ENCODE peak calls at places on chromosomes 3 and 15, in six cellular contexts. Z is OCI-LY7, G is fibroblast of lung, C is mucosa of descending colon, R is gastrocnemius medialis, M is transverse colon. J is an unnamed sample. For H3K4me1, the result is how much of the 10 kb centered on the place peaks cover.

GRCh38 chr3:140022061-140022781 is 87.2 kb downstream of the CLSTN2 start:
- DNase-seq in Z (no peak), G (no peak), C (no peak), R (peak), M (no peak), J (peak)

GRCh38 chr15:34496616-34497015 is 59.0 kb upstream of the GOLGA8A start:
- DNase-seq in Z (no peak), G (no peak), C (no peak), R (no peak), M (no peak), J (no peak)

GRCh38 chr15:62497356-62497755 is 332.3 kb upstream of the C2CD4B start:
- DNase-seq in Z (no peak), G (no peak), C (no peak), R (no peak), M (no peak), J (no peak)

GRCh38 chr3:15505412-15506165 is 15.9 kb downstream of the COLQ start:
- DNase-seq in Z (no peak), G (no peak), C (no peak), R (no peak), M (no peak), J (no peak)

GRCh38 chr3:112333386-112334334 is 704 bp downstream of the CD200 start:
- DNase-seq in Z (no peak), G (peak), C (peak), R (no peak), M (no peak), J (peak)

GRCh38 chr3:140883428-140883827 is 58.2 kb upstream of the SLC25A36 start:
- DNase-seq in Z (no peak), G (no peak), C (no peak), R (no peak), M (no peak), J (no peak)

GRCh38 chr3:42067324-42067723 is 23.8 kb upstream of the TRAK1 start:
- DNase-seq in Z (peak), G (peak), C (no peak), R (no peak), M (no peak), J (no peak)

GRCh38 chr3:148970311-148970710 is 21.0 kb upstream of the GYG1 start:
- DNase-seq in Z (no peak), G (no peak), C (no peak), R (no peak), M (no peak), J (no peak)

GRCh38 chr3:10703875-10704274 is 112.2 kb upstream of the SLC6A11 start:
- DNase-seq in Z (peak), G (peak), C (no peak), R (no peak), M (no peak), J (no peak)

GRCh38 chr15:79283252-79284048 is 928 bp downstream of the ANKRD34C start:
- DNase-seq in Z (no peak), G (peak), C (peak), R (no peak), M (no peak), J (peak)

GRCh38 chr15:73518180-73518862 is 75.4 kb downstream of the REC114 start:
- DNase-seq in Z (no peak), G (no peak), C (no peak), R (no peak), M (no peak), J (peak)

GRCh38 chr3:188299713-188300112 is 145.8 kb downstream of the LPP start:
- DNase-seq in Z (no peak), G (no peak), C (no peak), R (no peak), M (no peak), J (no peak)

GRCh38 chr15:40047413-40048154 is 8.6 kb upstream of the SRP14 start:
- DNase-seq in Z (peak), G (peak), C (peak), R (peak), M (peak), J (peak)

GRCh38 chr3:16243706-16244490 is 20.8 kb downstream of the DPH3 start:
- DNase-seq in Z (no peak), G (peak), C (no peak), R (peak), M (no peak), J (no peak)

GRCh38 chr3:109702252-109702651 is 364.9 kb upstream of the DPPA4 start:
- DNase-seq in Z (no peak), G (peak), C (no peak), R (no peak), M (no peak), J (no peak)

GRCh38 chr15:65870889-65871533 is 1.7 kb downstream of the RAB11A start:
- DNase-seq in Z (peak), G (peak), C (peak), R (no peak), M (no peak), J (no peak)

GRCh38 chr3:124558898-124559649 is 171.2 kb upstream of the UMPS start:
- DNase-seq in Z (no peak), G (peak), C (peak), R (peak), M (peak), J (peak)

GRCh38 chr15:68025860-68026424 is 28.2 kb upstream of the PIAS1 start:
- DNase-seq in Z (no peak), G (no peak), C (no peak), R (no peak), M (no peak), J (peak)

GRCh38 chr3:124298951-124299350 is 307.0 kb upstream of the ROPN1 start:
- DNase-seq in Z (peak), G (no peak), C (no peak), R (no peak), M (no peak), J (peak)

GRCh38 chr3:29585368-29585767 is 304.5 kb downstream of the RBMS3 start:
- DNase-seq in Z (no peak), G (no peak), C (no peak), R (no peak), M (no peak), J (no peak)

GRCh38 chr3:119352235-119352634 is 58.1 kb downstream of the ARHGAP31 start:
- DNase-seq in Z (peak), G (no peak), C (no peak), R (no peak), M (no peak), J (no peak)

GRCh38 chr3:4052691-4053090 is 250.5 kb upstream of the SETMAR start:
- DNase-seq in Z (no peak), G (no peak), C (no peak), R (no peak), M (no peak), J (no peak)

GRCh38 chr3:113531826-113532697 is at the start of gene SIDT1:
- DNase-seq in Z (peak), G (no peak), C (peak), R (no peak), M (peak), J (peak)
- TF ChIP-seq CTCF in Z (no peak), G (no peak), C (no peak), R (no peak), M (no peak), J (peak)

DNA sequence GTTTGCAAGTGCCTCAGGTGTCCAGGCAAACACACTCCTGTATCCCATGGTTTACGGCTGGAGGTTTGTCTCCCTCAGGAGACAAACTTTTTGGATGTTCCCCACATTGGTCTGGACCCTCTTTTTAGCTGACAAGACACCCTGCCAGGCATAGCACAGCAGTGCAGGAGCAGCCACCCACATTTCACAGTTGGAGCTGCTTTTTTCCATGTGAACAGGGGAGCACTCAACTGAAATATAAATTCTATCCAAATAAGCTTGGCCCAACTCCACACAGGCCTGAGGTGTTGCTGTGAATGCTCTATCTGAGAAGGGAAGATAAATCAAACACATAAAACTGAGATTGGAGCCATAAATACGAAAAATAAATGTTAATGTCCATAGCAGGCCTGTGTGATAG is 501.3 kb upstream of the IL12A start:
- DNase-seq in Z (no peak), G (no peak), C (no peak), R (no peak), M (no peak), J (no peak)
- H3K4me1 ChIP-seq in Z (under half), G (under half), C (under half), R (under half), M (under half), J (under half)

GRCh38 chr3:195107593-195107992 is 163.4 kb downstream of the XXYLT1 start:
- DNase-seq in Z (no peak), G (no peak), C (no peak), R (no peak), M (no peak), J (no peak)

GRCh38 chr3:195106418-195106906 is 164.5 kb downstream of the XXYLT1 start:
- DNase-seq in Z (peak), G (peak), C (peak), R (peak), M (peak), J (peak)

GRCh38 chr3:195104340-195104739 is 166.6 kb downstream of the XXYLT1 start:
- DNase-seq in Z (no peak), G (no peak), C (no peak), R (no peak), M (no peak), J (no peak)

GRCh38 chr3:195105389-195105788 is 165.6 kb downstream of the XXYLT1 start:
- DNase-seq in Z (no peak), G (no peak), C (no peak), R (no peak), M (no peak), J (no peak)

GRCh38 chr3:195105841-195106417 is 165.0 kb downstream of the XXYLT1 start:
- DNase-seq in Z (no peak), G (no peak), C (no peak), R (no peak), M (no peak), J (no peak)
- H3K4me3 ChIP-seq in Z (no peak), G (no peak), C (no peak), R (peak), M (no peak), J (no peak)

DNA sequence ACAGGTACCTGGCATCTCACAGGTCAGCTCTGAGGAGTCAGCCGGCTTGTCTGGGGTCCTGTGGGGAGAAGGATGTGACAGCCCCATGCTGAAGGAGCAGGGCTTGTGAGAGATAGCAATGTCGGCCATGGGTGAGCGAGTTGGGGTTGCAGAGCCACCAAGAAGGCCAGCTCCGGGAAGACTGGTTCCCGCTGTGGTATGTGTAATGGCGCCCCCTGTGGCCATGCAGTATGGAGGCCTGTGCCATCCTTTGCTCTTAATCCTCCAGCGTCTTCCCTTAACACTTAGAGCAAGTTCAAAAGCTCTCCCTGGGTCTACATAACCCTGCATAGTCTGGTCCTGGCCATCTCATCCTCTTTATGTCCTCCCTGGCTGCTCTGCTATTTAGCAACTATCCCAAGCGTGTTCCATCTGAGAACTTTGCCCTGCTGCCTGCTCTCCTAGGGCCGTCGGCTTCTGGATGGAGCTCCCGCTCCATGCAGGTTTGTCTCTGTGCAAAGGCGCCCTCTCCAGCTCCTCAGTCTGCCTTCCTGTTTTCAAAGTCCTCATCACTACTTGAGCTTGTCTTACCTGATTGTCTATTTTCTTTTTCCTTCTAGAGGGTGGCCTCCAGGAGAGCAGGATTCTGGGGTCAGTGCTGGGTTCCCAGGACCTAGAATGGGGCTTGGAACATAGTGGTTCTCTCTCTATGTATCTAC is 40.8 kb upstream of the IQCF6 start:
- DNase-seq in Z (peak), G (no peak), C (no peak), R (no peak), M (no peak), J (no peak)
- TF ChIP-seq CTCF in Z (peak), G (no peak), C (no peak), R (no peak), M (no peak), J (no peak)

GRCh38 chr3:147655236-147655635 is 246.1 kb downstream of the ZIC1 start:
- DNase-seq in Z (no peak), G (no peak), C (no peak), R (no peak), M (no peak), J (no peak)
- H3K4me1 ChIP-seq in Z (under half), G (under half), C (under half), R (under half), M (under half), J (under half)

DNA sequence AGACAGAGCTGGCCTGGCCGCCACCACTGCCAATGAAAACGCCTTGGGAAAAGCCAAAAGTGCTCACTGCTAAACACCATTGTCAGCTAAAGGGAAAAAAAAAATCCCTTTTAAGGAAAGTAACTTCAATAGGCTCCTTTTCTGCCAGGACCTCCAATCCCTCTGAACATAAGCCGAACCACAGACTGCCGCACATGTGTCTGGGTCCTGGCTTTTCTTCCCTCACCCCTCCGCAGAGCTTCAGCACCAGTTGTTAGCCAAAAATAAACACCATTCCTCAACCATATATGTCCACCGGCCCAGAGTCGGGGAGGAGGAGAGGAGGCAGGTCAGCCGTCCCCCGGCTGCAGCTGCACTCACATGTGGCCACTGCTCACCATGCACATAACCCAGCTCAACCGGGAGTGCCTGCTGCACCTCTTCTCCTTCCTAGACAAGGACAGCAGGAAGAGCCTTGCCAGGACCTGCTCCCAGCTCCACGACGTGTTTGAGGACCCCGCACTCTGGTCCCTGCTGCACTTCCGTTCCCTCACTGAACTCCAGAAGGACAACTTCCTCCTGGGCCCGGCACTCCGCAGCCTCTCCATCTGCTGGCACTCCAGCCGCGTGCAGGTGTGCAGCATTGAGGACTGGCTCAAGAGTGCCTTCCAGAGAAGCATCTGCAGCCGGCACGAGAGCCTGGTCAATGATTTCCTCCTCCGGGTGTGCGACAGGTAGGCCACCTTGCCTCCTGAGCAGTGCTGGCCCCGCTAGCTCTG is at the start of gene FBXL22:
- DNase-seq in Z (no peak), G (peak), C (peak), R (peak), M (peak), J (peak)
- H3K4me3 ChIP-seq in Z (no peak), G (no peak), C (no peak), R (peak), M (peak), J (no peak)